ENCODE peak calls at places on chromosomes 6 and 20, in eight cellular contexts. One of them, this sample, is unnamed.

GRCh38 chr6:14440215-14440890 is 322.8 kb downstream of the CD83 start:
- DNase-seq in A549: no peak
- DNase-seq in GM12878: no peak
- DNase-seq in sigmoid colon: no peak
- DNase-seq in tibial nerve: no peak
- DNase-seq in H1: no peak
- DNase-seq in stomach: no peak
- DNase-seq in transverse colon: no peak
- DNase-seq in this sample: no peak

GRCh38 chr20:51647674-51648570 is 105.4 kb upstream of the NFATC2 start:
- DNase-seq in sigmoid colon: no peak
- DNase-seq in stomach: no peak
- DNase-seq in tibial nerve: no peak
- DNase-seq in GM12878: no peak
- DNase-seq in A549: no peak
- DNase-seq in transverse colon: no peak
- DNase-seq in H1: no peak
- DNase-seq in this sample: no peak

GRCh38 chr6:161186173-161186769 is 87.6 kb downstream of the AGPAT4 start:
- DNase-seq in sigmoid colon: no peak
- DNase-seq in stomach: no peak
- DNase-seq in GM12878: no peak
- DNase-seq in transverse colon: peak
- DNase-seq in A549: peak
- DNase-seq in H1: no peak
- DNase-seq in tibial nerve: peak
- DNase-seq in this sample: no peak

GRCh38 chr6:162533009-162533400 is 194.6 kb downstream of the PRKN start:
- DNase-seq in sigmoid colon: no peak
- DNase-seq in A549: peak
- DNase-seq in GM12878: no peak
- DNase-seq in transverse colon: peak
- DNase-seq in H1: no peak
- DNase-seq in tibial nerve: no peak
- DNase-seq in stomach: no peak
- DNase-seq in this sample: no peak

GRCh38 chr20:53611449-53611894 is 17.8 kb upstream of the ZNF217 start:
- DNase-seq in GM12878: peak
- DNase-seq in A549: peak
- DNase-seq in transverse colon: peak
- DNase-seq in sigmoid colon: peak
- DNase-seq in tibial nerve: no peak
- DNase-seq in stomach: peak
- DNase-seq in H1: no peak
- DNase-seq in this sample: no peak

GRCh38 chr20:48875914-48876240 is 45.6 kb upstream of the ARFGEF2 start:
- DNase-seq in A549: no peak
- DNase-seq in tibial nerve: peak
- DNase-seq in stomach: no peak
- DNase-seq in H1: no peak
- DNase-seq in GM12878: no peak
- DNase-seq in sigmoid colon: no peak
- DNase-seq in transverse colon: no peak
- DNase-seq in this sample: no peak

GRCh38 chr6:37021356-37022129 is 16.1 kb downstream of the FGD2 start:
- DNase-seq in H1: no peak
- DNase-seq in tibial nerve: no peak
- DNase-seq in transverse colon: peak
- DNase-seq in A549: peak
- DNase-seq in GM12878: no peak
- DNase-seq in stomach: no peak
- DNase-seq in sigmoid colon: no peak
- DNase-seq in this sample: no peak

GRCh38 chr6:37340639-37340943 is 13.2 kb upstream of the RNF8 start:
- DNase-seq in stomach: no peak
- DNase-seq in tibial nerve: no peak
- DNase-seq in sigmoid colon: no peak
- DNase-seq in H1: no peak
- DNase-seq in A549: no peak
- DNase-seq in GM12878: no peak
- DNase-seq in transverse colon: no peak
- DNase-seq in this sample: no peak

GRCh38 chr6:168273483-168274045 is 46.0 kb downstream of the DACT2 start:
- DNase-seq in stomach: no peak
- DNase-seq in H1: no peak
- DNase-seq in tibial nerve: no peak
- DNase-seq in A549: no peak
- DNase-seq in GM12878: no peak
- DNase-seq in transverse colon: no peak
- DNase-seq in sigmoid colon: no peak
- DNase-seq in this sample: no peak

GRCh38 chr6:168274046-168274952 is 45.3 kb downstream of the DACT2 start:
- DNase-seq in sigmoid colon: no peak
- DNase-seq in transverse colon: peak
- DNase-seq in stomach: peak
- DNase-seq in tibial nerve: no peak
- DNase-seq in A549: peak
- DNase-seq in H1: no peak
- DNase-seq in GM12878: no peak
- DNase-seq in this sample: no peak

GRCh38 chr6:168275168-168275567 is 44.4 kb downstream of the DACT2 start:
- DNase-seq in stomach: no peak
- DNase-seq in H1: no peak
- DNase-seq in tibial nerve: no peak
- DNase-seq in A549: no peak
- DNase-seq in GM12878: no peak
- DNase-seq in sigmoid colon: no peak
- DNase-seq in transverse colon: no peak
- DNase-seq in this sample: no peak

GRCh38 chr6:168270274-168271174 is 49.1 kb downstream of the DACT2 start:
- DNase-seq in stomach: peak
- DNase-seq in transverse colon: no peak
- DNase-seq in sigmoid colon: no peak
- DNase-seq in A549: no peak
- DNase-seq in tibial nerve: no peak
- DNase-seq in H1: no peak
- DNase-seq in GM12878: no peak
- DNase-seq in this sample: no peak

DNA sequence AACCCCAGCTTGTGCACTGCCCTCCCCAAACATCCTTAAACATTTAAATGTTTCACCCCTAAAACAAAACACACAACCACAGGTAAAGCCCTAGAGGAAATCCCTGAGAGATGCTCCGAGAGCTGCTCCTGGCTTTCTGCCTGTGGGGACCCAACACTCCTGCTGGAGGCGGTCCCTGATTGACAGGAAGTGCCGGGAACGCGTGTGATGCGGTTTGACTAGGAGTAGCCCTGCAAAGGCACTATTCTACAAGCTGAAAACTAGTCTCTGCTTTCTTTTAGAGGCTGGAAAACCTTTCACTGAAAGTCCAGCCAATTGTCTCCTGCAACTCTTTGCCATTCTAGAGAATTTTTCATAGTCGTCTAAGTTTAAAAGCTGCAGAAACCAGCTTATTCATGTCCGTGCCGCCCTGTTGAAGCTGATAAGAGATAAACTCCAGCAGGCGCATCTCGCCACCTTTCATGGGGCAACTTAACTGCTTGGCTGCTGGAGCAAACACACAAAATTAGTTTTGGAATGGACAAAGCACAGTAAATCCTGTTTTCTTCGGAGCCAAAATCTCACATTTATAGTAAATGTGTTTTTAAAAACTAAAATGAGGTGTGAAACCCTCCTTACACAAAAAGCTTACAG is 47.1 kb downstream of the DACT2 start:
- DNase-seq in GM12878: no peak
- DNase-seq in A549: no peak
- DNase-seq in stomach: no peak
- DNase-seq in H1: no peak
- DNase-seq in tibial nerve: no peak
- DNase-seq in sigmoid colon: no peak
- DNase-seq in transverse colon: no peak
- DNase-seq in this sample: no peak
- H3K4me3 ChIP-seq in GM12878: no peak
- H3K4me3 ChIP-seq in A549: no peak
- H3K4me3 ChIP-seq in stomach: no peak
- H3K4me3 ChIP-seq in H1: no peak
- H3K4me3 ChIP-seq in tibial nerve: no peak
- H3K4me3 ChIP-seq in sigmoid colon: no peak
- H3K4me3 ChIP-seq in transverse colon: no peak
- H3K4me3 ChIP-seq in this sample: no peak

GRCh38 chr20:63794614-63795013 is 36.5 kb downstream of the ZBTB46 start:
- DNase-seq in sigmoid colon: no peak
- DNase-seq in tibial nerve: no peak
- DNase-seq in H1: no peak
- DNase-seq in stomach: no peak
- DNase-seq in transverse colon: peak
- DNase-seq in GM12878: no peak
- DNase-seq in A549: no peak
- DNase-seq in this sample: no peak

GRCh38 chr20:63789836-63790571 is 41.1 kb downstream of the ZBTB46 start:
- DNase-seq in stomach: no peak
- DNase-seq in H1: no peak
- DNase-seq in A549: no peak
- DNase-seq in GM12878: no peak
- DNase-seq in tibial nerve: no peak
- DNase-seq in transverse colon: no peak
- DNase-seq in sigmoid colon: no peak
- DNase-seq in this sample: no peak

GRCh38 chr20:63790572-63791168 is 40.4 kb downstream of the ZBTB46 start:
- DNase-seq in sigmoid colon: no peak
- DNase-seq in A549: no peak
- DNase-seq in tibial nerve: no peak
- DNase-seq in transverse colon: no peak
- DNase-seq in H1: no peak
- DNase-seq in GM12878: no peak
- DNase-seq in stomach: no peak
- DNase-seq in this sample: no peak

GRCh38 chr20:63792866-63793265 is 38.2 kb downstream of the ZBTB46 start:
- DNase-seq in H1: no peak
- DNase-seq in sigmoid colon: no peak
- DNase-seq in tibial nerve: no peak
- DNase-seq in A549: no peak
- DNase-seq in GM12878: no peak
- DNase-seq in transverse colon: no peak
- DNase-seq in stomach: no peak
- DNase-seq in this sample: no peak

DNA sequence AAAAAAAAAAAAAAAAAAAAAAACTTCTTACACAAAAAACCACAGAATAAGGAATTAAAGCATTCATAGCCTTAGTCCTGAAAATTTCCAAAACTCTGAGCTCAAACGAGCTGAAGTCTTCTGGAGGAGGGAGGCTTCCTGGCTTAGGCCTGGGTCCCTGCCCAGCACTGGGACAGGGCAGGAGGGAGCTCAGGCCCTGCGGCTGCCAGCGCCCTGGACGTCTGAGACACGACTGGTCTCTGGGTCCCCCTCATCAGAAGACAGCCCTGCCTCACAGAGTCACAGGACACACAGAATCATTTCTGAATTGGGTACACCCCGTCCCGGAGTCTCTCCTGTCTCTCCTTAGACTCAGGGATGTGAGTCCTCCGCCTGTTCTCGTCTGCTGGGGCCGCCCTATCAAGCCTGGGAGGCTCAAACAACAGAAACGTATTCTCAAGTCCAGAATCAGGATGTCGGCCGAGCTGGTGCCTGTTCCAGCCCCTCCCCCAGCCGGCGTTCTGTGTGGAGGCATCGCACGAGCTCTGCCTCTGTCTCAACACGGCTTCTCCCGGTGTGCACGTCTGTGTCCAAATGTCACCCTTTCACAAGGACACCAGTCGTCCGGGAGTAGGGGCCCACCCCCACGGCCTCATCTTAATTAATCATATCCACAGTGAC is 39.4 kb downstream of the ZBTB46 start:
- DNase-seq in H1: no peak
- DNase-seq in tibial nerve: peak
- DNase-seq in stomach: no peak
- DNase-seq in GM12878: no peak
- DNase-seq in sigmoid colon: no peak
- DNase-seq in A549: no peak
- DNase-seq in transverse colon: no peak
- DNase-seq in this sample: peak
- TF ChIP-seq EP300 in H1: no peak
- TF ChIP-seq EP300 in tibial nerve: no peak
- TF ChIP-seq EP300 in stomach: no peak
- TF ChIP-seq EP300 in GM12878: no peak
- TF ChIP-seq EP300 in sigmoid colon: no peak
- TF ChIP-seq EP300 in A549: no peak
- TF ChIP-seq EP300 in transverse colon: no peak
- TF ChIP-seq EP300 in this sample: no peak

DNA sequence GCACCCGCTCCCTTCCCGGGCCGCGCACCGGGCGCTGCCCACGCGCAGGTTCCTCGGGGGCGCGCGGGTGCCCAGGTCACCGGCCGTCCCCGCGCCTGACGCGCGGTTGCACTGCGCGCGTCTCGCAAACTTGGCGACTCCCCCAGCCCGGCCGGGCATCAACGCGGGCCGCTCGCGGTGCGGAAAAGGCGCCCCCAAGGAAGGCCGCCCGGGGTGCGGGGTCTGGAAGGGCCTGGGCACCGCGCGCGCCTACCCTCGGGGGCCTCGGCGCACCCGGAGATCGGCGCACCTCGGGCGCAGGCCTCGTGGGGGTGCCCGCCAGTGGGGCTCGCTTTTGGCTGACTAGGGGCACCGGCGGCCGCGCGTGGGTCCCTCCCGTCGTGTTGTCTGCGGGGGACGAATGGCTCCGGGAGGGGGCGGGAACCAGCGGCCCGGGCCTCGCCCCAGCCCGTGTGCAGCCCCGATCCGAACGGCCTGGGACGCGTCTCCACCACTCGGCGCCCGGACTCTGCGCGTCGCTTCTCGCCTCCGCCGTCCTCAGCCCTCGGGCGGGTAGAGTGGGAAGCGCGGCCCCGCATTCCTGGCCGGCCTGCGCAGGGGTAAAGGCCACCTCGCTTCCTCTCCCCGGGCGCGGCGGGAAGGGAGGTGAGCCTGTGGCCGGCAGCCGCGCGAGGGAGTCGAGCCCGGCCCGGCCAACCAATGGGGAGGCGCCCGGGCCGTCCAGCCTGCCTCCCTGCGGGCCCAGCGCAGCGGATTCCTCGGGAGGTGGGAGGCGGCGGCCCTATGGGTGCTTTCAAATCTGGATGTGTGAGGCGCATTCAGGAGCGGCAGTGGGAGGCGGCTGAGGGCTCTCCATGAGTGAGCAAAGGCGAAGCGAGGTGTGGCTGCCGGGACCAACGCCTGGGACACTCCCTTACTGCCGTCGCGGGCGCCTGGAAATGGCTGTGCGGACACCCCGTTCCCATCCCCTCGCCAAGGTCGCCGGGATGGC is 927 bp upstream of the ZBTB46 start:
- DNase-seq in A549: no peak
- DNase-seq in GM12878: no peak
- DNase-seq in sigmoid colon: no peak
- DNase-seq in tibial nerve: no peak
- DNase-seq in stomach: peak
- DNase-seq in H1: no peak
- DNase-seq in transverse colon: peak
- DNase-seq in this sample: peak
- TF ChIP-seq POLR2A in A549: no peak
- TF ChIP-seq POLR2A in GM12878: no peak
- TF ChIP-seq POLR2A in sigmoid colon: no peak
- TF ChIP-seq POLR2A in tibial nerve: peak
- TF ChIP-seq POLR2A in stomach: no peak
- TF ChIP-seq POLR2A in H1: no peak
- TF ChIP-seq POLR2A in transverse colon: peak
- TF ChIP-seq POLR2A in this sample: peak

GRCh38 chr6:3743541-3743940 is 8.0 kb downstream of the PXDC1 start:
- DNase-seq in A549: no peak
- DNase-seq in sigmoid colon: no peak
- DNase-seq in transverse colon: peak
- DNase-seq in tibial nerve: no peak
- DNase-seq in stomach: no peak
- DNase-seq in H1: no peak
- DNase-seq in GM12878: no peak
- DNase-seq in this sample: peak

GRCh38 chr6:3744901-3745470 is 6.5 kb downstream of the PXDC1 start:
- DNase-seq in GM12878: no peak
- DNase-seq in H1: no peak
- DNase-seq in stomach: peak
- DNase-seq in transverse colon: no peak
- DNase-seq in A549: no peak
- DNase-seq in sigmoid colon: no peak
- DNase-seq in tibial nerve: no peak
- DNase-seq in this sample: no peak

GRCh38 chr6:3745566-3746118 is 5.9 kb downstream of the PXDC1 start:
- DNase-seq in tibial nerve: peak
- DNase-seq in GM12878: no peak
- DNase-seq in transverse colon: peak
- DNase-seq in sigmoid colon: no peak
- DNase-seq in H1: no peak
- DNase-seq in A549: no peak
- DNase-seq in stomach: no peak
- DNase-seq in this sample: no peak

GRCh38 chr6:3742426-3743344 is 8.8 kb downstream of the PXDC1 start:
- DNase-seq in tibial nerve: peak
- DNase-seq in GM12878: no peak
- DNase-seq in transverse colon: peak
- DNase-seq in H1: peak
- DNase-seq in A549: peak
- DNase-seq in stomach: peak
- DNase-seq in sigmoid colon: peak
- DNase-seq in this sample: peak

GRCh38 chr6:3744211-3744900 is 7.2 kb downstream of the PXDC1 start:
- DNase-seq in GM12878: no peak
- DNase-seq in sigmoid colon: no peak
- DNase-seq in transverse colon: peak
- DNase-seq in H1: no peak
- DNase-seq in stomach: no peak
- DNase-seq in tibial nerve: no peak
- DNase-seq in A549: no peak
- DNase-seq in this sample: no peak
- H3K4me3 ChIP-seq in GM12878: no peak
- H3K4me3 ChIP-seq in sigmoid colon: no peak
- H3K4me3 ChIP-seq in transverse colon: no peak
- H3K4me3 ChIP-seq in H1: no peak
- H3K4me3 ChIP-seq in stomach: no peak
- H3K4me3 ChIP-seq in tibial nerve: no peak
- H3K4me3 ChIP-seq in A549: no peak
- H3K4me3 ChIP-seq in this sample: no peak